ENCODE peak calls at places on chromosomes 6 and 20, in six cellular contexts. O, R, W, H, C and F are unnamed samples.

GRCh38 chr20:58841539-58842264 is 9.0 kb downstream of the GNAS-AS1 start:
- DNase-seq in C (no peak), W (peak), R (no peak), H (no peak), O (no peak), F (no peak)

GRCh38 chr6:3316818-3317217 is 58.1 kb downstream of the PSMG4 start:
- DNase-seq in R (peak), W (no peak), O (no peak), C (no peak), H (no peak), F (no peak)

GRCh38 chr6:26088344-26088743 is 1.1 kb downstream of the HFE start:
- DNase-seq in H (no peak), O (no peak), R (no peak), C (no peak), W (no peak), F (no peak)

GRCh38 chr20:37278966-37279590 is 10.4 kb upstream of the MANBAL start:
- DNase-seq in C (no peak), W (no peak), R (no peak), O (no peak), H (no peak), F (no peak)

GRCh38 chr6:56690519-56691200 is 48.0 kb upstream of the DST start:
- DNase-seq in W (no peak), O (no peak), R (no peak), C (no peak), H (no peak), F (no peak)

GRCh38 chr6:138724015-138724414 is 49.6 kb upstream of the CCDC28A start:
- DNase-seq in O (peak), R (no peak), H (no peak), C (no peak), W (peak), F (peak)

GRCh38 chr6:44539701-44540100 is 152.2 kb downstream of the CDC5L start:
- DNase-seq in H (no peak), R (no peak), O (no peak), C (no peak), W (no peak), F (no peak)

GRCh38 chr20:45404438-45404837 is 3.7 kb upstream of the DBNDD2 start:
- DNase-seq in H (no peak), C (no peak), O (no peak), R (no peak), W (no peak), F (no peak)

GRCh38 chr20:39264506-39265172 is 302.5 kb downstream of the DHX35 start:
- DNase-seq in C (no peak), H (no peak), W (peak), R (peak), O (peak), F (peak)

GRCh38 chr6:113031591-113031990 is 684.5 kb downstream of the RFPL4B start:
- DNase-seq in H (no peak), O (no peak), W (no peak), R (no peak), C (no peak), F (no peak)

GRCh38 chr6:3022765-3023662 is 23.3 kb downstream of the NQO2 start:
- DNase-seq in W (peak), C (no peak), H (peak), O (no peak), R (peak), F (no peak)

GRCh38 chr20:877814-878213 is 38.3 kb downstream of the ANGPT4 start:
- DNase-seq in O (no peak), W (no peak), R (no peak), H (no peak), C (no peak), F (no peak)

GRCh38 chr20:64069614-64070243 is 6.7 kb downstream of the TCEA2 start:
- DNase-seq in R (no peak), H (no peak), C (no peak), O (peak), W (peak), F (no peak)

GRCh38 chr6:17043148-17043522 is 58.7 kb upstream of the STMND1 start:
- DNase-seq in R (no peak), H (no peak), O (no peak), C (no peak), W (no peak), F (no peak)

GRCh38 chr20:20362774-20363435 is 5.0 kb upstream of the INSM1 start:
- DNase-seq in W (peak), C (no peak), O (peak), H (no peak), R (peak), F (peak)

GRCh38 chr20:46523696-46524328 is 10.5 kb upstream of the ZNF334 start:
- DNase-seq in C (no peak), H (no peak), W (no peak), O (no peak), R (no peak), F (no peak)

GRCh38 chr6:16432075-16433032 is 194.0 kb downstream of the GMPR start:
- DNase-seq in O (no peak), W (no peak), C (no peak), H (no peak), R (no peak), F (no peak)

GRCh38 chr20:973785-974194 is 28.3 kb downstream of the RSPO4 start:
- DNase-seq in R (no peak), W (peak), H (peak), C (no peak), O (no peak), F (no peak)